ENCODE peak calls at places on chromosomes 4 and X, in nine cellular contexts. H is HTR-8/SVneo; Z is endodermal cell; O is suprapubic skin; A is CD8-positive, alpha-beta memory T cell; P is NCI-H524 treated with DMSO at 0.1 percent for 48 hours; E is endothelial cell of umbilical vein; Y is COR-L47; R is progenitor cell of endocrine pancreas. S is an unnamed sample.

GRCh38 chr4:77566148-77566547 is 39.5 kb upstream of the CXCL13 start:
- DNase-seq in H (no peak), Z (no peak), O (no peak), A (no peak), P (no peak), E (no peak), Y (no peak), R (no peak), S (no peak)

GRCh38 chrX:143788265-143788664 is 67.7 kb upstream of the SPANXN2 start:
- DNase-seq in H (no peak), Z (no peak), O (no peak), A (no peak), P (peak; percentile 0), E (no peak), Y (no peak), R (no peak), S (no peak)

GRCh38 chr4:14719053-14719452 is 283.2 kb upstream of the CPEB2 start:
- DNase-seq in H (no peak), Z (peak; percentile 52), O (no peak), A (no peak), P (no peak), E (no peak), Y (no peak), R (no peak), S (peak; percentile 39)

GRCh38 chrX:108304210-108304609 is 134.0 kb downstream of the COL4A6 start:
- DNase-seq in H (no peak), Z (no peak), O (no peak), A (no peak), P (peak; percentile 37), E (peak; percentile 30), Y (no peak), R (no peak), S (no peak)

GRCh38 chr4:85737254-85737653 is 262.3 kb downstream of the ARHGAP24 start:
- DNase-seq in H (no peak), Z (no peak), O (no peak), A (no peak), P (no peak), E (no peak), Y (no peak), R (no peak), S (no peak)

GRCh38 chrX:121308276-121308805 is 260.9 kb downstream of the GLUD2 start:
- DNase-seq in H (peak; percentile 0), Z (peak; percentile 60), O (no peak), A (no peak), P (peak; percentile 25), E (no peak), Y (no peak), R (no peak), S (no peak)

GRCh38 chr4:8916251-8916913 is 44.7 kb upstream of the HMX1 start:
- DNase-seq in H (no peak), Z (peak; percentile 56), O (no peak), A (no peak), P (no peak), E (no peak), Y (no peak), R (peak; percentile 7), S (no peak)

GRCh38 chr4:186725422-186726149 is 1.9 kb upstream of the FAT1 start:
- DNase-seq in H (peak; percentile 77), Z (peak; percentile 88), O (peak; percentile 76), A (no peak), P (peak; percentile 19), E (peak; percentile 43), Y (no peak), R (peak; percentile 58), S (no peak)

GRCh38 chr4:125736057-125736456 is 421.3 kb downstream of the FAT4 start:
- DNase-seq in H (no peak), Z (peak; percentile 64), O (no peak), A (no peak), P (no peak), E (peak; percentile 62), Y (no peak), R (no peak), S (no peak)

GRCh38 chrX:15594371-15594770 is 6.4 kb downstream of the ACE2 start:
- DNase-seq in H (no peak), Z (no peak), O (no peak), A (no peak), P (no peak), E (no peak), Y (no peak), R (no peak), S (no peak)

GRCh38 chr4:138330531-138330930 is 88.4 kb upstream of the SLC7A11 start:
- DNase-seq in H (no peak), Z (no peak), O (no peak), A (no peak), P (no peak), E (no peak), Y (no peak), R (no peak), S (no peak)

GRCh38 chrX:45068555-45068954 is 132.1 kb downstream of the DIPK2B start:
- DNase-seq in H (no peak), Z (no peak), O (no peak), A (peak; percentile 17), P (no peak), E (no peak), Y (no peak), R (no peak), S (no peak)

GRCh38 chr4:179415016-179415841 is 1973.0 kb upstream of the AGA start:
- DNase-seq in H (no peak), Z (no peak), O (no peak), A (no peak), P (no peak), E (no peak), Y (no peak), R (no peak), S (peak; percentile 11)

GRCh38 chrX:16552546-16552945 is 97.4 kb upstream of the S100G start:
- DNase-seq in H (peak; percentile 24), Z (no peak), O (no peak), A (no peak), P (no peak), E (no peak), Y (no peak), R (no peak), S (no peak)